ENCODE peak calls at places on chromosomes 16 and 17, in four cellular contexts. Q is WTC11, G is K562, M is HepG2. E is an unnamed sample.

GRCh38 chr16:67504190-67505021 is 21.1 kb upstream of the AGRP start:
- DNase-seq in M (peak), G (peak), Q (no peak), E (no peak)

GRCh38 chr16:28915181-28915580 is 9.9 kb downstream of the RABEP2 start:
- DNase-seq in M (no peak), G (no peak), Q (no peak), E (no peak)

GRCh38 chr16:73430138-73430537 is 382.2 kb upstream of the ZFHX3 start:
- DNase-seq in G (no peak), M (no peak), Q (no peak), E (no peak)

GRCh38 chr16:26491962-26492361 is 574.8 kb upstream of the C16orf82 start:
- DNase-seq in M (no peak), Q (no peak), G (no peak), E (no peak)

GRCh38 chr17:21381076-21381706 is 5.0 kb downstream of the KCNJ12 start:
- DNase-seq in G (no peak), M (no peak), Q (no peak), E (no peak)

GRCh38 chr17:72560303-72561247 is 439.8 kb downstream of the SOX9 start:
- DNase-seq in G (peak), Q (peak), M (peak), E (peak)

GRCh38 chr17:65459667-65460415 is 101.6 kb downstream of the AXIN2 start:
- DNase-seq in G (no peak), M (no peak), Q (no peak), E (no peak)

GRCh38 chr16:325375-326155 is 27.0 kb downstream of the AXIN1 start:
- DNase-seq in G (no peak), Q (no peak), M (no peak), E (no peak)

GRCh38 chr16:22346463-22346862 is 28.0 kb downstream of the CDR2 start:
- DNase-seq in M (no peak), G (no peak), Q (no peak), E (no peak)

GRCh38 chr17:9824094-9824493 is 1.6 kb upstream of the GLP2R start:
- DNase-seq in Q (no peak), M (no peak), G (peak), E (peak)

GRCh38 chr17:30720013-30720471 is 104.5 kb downstream of the CRLF3 start:
- DNase-seq in G (no peak), M (no peak), Q (peak), E (no peak)

GRCh38 chr17:56074366-56074765 is 78.9 kb upstream of the ANKFN1 start:
- DNase-seq in G (no peak), Q (no peak), M (no peak), E (no peak)

DNA sequence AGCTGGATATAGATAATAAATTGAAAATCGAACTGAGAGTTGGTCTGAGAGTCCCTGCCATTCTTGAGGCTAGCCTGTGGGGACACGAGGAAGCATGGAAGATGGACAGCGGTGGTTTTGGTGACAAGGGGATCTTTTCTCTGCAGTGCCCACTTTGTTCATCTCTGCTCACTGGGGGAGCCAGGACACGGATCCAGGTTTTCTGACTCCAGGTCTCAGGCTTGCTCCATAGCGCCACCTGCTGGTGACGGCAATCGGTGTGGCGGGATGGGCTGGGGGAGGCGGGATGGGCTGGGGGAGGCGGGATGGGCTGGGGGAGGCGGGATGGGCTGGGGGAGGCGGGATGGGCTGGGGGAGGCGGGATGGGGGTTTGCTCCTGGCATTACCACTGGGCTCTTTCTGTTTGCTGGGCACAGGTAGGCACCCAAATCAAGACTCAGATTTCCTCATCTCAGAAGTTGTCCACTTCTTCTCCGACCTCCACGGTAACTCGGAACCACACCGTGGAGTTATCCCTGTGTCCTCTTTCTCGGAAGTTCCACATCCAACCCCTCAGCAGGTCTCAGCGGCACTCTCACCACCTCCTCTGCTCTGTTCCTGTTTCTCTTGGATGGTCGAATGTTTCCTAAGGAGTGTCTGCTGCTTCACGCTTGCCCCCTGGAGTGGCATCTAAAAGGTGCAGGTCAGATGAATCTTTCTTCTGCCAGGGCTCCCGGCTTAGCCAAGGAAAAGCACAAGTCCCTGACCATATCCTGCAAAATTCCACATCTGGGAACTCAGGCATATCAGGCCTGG is 142.4 kb downstream of the CYLD start:
- DNase-seq in G (peak), M (peak), Q (peak), E (peak)
- TF ChIP-seq ELF4 in G (no peak), M (no peak), Q (no peak), E (no peak)

DNA sequence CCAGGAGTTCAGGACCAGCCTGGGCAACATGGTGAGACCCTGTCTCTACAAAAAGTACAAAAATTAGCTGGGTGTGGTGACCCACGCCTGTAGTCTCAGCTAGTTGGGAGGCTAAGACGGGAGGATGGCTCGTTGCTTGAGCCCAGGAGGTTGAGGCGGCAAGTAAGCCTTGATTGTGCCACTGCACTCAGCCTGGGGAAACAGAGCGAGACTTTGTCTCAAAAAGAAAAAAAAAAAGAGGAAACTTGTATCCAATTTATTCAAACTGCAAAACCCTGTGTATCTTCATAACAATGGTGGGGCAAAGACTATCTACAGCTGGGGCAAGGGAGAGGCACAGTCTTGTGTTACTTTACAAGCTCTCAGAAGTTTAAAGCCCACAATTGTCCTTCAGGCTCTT is 21.5 kb downstream of the GRB7 start:
- DNase-seq in M (no peak), G (no peak), Q (no peak), E (no peak)
- TF ChIP-seq ELF4 in M (no peak), G (no peak), Q (no peak), E (no peak)

DNA sequence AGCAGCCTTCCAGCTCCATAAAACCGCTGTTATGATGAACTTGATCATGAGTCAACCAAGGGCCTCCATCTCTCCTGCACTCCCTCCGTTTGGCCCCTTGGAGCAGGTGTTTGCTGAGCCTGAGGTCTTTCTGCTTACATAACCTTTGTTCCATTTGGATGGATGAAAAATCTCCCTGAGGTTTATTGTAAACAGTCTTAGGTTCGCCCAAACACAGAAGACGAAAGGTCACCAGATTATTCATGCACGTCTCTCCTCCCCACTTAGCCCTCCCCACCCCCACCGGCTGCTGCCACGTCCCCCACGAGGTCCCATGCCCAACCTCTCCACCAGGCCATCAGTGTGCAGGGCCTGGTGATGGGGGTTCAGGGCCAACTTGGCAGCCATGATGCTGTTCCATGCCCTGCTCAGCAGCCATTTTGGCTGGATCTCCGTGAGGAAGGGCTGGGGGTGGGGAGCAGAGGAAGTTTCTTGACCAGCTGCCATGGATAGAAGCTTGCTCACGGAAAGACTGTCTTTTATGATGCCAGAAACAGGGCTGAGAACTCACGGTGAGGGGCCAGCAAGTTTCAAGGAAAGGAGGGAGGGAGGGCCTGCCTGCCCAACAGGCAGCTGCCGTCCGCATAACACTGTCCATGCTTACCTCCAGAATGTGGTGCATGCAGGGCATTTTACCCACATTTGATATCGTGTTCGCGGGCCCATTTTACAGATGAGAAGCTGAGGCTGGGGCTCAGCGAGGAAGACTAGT is 47.8 kb upstream of the FOXF1 start:
- DNase-seq in Q (no peak), M (no peak), G (no peak), E (no peak)
- TF ChIP-seq ELF4 in Q (no peak), M (no peak), G (no peak), E (no peak)

DNA sequence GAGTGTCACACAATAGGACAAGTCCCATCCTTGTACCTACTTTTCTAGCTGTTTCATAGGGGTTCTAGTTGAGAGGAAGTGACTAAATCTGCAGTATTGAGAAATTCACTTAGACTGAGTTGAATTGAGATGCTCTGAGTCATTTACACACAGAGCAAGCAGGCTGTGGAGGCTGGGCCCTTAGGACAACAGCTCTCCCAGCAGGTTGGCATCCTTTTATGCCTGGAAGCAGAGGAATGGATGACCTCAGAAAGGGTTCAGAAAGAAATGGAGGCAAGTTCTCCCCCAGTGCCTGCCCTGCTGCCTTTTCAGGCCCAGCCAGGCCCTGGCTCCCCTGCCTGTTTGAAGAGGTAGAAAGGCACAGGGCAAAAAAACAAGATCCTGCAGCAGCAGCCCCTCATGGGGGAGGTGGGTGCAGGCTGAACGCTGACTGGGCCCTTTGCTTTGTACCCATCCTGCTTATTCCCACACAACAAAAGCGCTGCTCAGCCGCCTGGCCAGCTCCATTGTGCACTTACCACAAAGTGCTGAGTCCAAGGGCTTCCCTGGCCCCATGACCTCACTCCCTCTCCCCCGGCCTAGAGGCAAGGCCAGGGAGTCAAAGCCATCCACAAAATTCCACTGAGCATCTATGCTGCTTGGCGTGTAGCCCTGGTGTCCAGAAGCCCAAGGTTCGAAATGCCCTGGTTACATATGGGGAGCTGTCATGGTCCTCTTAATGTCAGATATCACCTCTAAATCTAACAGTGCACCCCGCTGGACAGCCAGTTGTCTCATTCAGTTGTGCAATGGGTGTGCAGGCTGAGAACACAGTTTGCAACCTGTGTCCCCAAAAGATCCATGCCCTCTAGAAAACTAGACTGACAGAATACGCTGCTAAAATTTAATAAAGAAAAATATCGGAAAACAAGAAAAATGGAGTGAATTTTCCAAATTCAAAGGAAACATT is 5.4 kb upstream of the CRYBA1 start:
- DNase-seq in Q (peak), G (no peak), M (peak), E (no peak)
- TF ChIP-seq ELF4 in Q (no peak), G (no peak), M (no peak), E (no peak)

DNA sequence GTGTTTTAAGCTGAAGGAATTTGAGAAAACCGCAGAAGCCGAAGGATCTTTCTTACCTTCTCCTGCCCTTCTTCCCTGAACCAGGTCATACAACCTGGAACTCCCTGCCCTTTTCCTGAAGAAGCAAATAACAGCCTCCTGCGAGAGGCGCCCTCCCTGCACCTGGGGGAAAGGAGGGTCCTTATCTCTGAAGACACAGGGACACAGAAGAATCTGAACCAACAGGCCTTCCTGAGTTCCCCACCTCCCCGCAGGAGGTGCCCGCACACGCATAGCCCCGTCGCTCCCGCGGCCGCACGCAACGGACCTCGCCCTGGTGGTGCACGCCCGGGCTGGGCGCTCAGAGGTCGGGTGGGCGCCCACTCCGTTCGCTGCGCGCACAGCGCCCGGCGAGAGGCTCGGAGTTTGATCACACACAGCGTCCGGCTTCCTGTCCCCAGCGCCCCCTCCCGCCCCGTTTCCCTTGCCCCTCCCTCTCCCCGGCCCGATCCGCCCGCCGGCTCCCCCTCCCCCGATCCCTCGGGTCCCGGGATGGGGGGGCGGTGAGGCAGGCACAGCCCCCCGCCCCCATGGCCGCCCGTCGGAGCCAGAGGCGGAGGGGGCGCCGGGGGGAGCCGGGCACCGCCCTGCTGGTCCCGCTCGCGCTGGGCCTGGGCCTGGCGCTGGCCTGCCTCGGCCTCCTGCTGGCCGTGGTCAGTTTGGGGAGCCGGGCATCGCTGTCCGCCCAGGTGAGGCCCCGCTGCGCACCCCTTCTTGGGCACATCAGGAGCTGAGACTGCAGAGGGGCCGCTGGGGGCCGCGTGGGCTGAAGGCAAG is at the start of gene TNFSF12:
- DNase-seq in M (no peak), G (peak), Q (peak), E (peak)
- TF ChIP-seq ELF4 in M (no peak), G (no peak), Q (no peak), E (no peak)

GRCh38 chr16:71383054-71383773 is 24.7 kb downstream of the CALB2 start:
- DNase-seq in G (no peak), Q (no peak), M (no peak), E (no peak)
- TF ChIP-seq ELF4 in G (no peak), Q (no peak), M (no peak), E (no peak)

GRCh38 chr16:4679854-4680636 is 13.3 kb upstream of the NUDT16L1 start:
- DNase-seq in M (no peak), Q (no peak), G (no peak), E (no peak)
- TF ChIP-seq ELF4 in M (no peak), Q (no peak), G (no peak), E (no peak)

DNA sequence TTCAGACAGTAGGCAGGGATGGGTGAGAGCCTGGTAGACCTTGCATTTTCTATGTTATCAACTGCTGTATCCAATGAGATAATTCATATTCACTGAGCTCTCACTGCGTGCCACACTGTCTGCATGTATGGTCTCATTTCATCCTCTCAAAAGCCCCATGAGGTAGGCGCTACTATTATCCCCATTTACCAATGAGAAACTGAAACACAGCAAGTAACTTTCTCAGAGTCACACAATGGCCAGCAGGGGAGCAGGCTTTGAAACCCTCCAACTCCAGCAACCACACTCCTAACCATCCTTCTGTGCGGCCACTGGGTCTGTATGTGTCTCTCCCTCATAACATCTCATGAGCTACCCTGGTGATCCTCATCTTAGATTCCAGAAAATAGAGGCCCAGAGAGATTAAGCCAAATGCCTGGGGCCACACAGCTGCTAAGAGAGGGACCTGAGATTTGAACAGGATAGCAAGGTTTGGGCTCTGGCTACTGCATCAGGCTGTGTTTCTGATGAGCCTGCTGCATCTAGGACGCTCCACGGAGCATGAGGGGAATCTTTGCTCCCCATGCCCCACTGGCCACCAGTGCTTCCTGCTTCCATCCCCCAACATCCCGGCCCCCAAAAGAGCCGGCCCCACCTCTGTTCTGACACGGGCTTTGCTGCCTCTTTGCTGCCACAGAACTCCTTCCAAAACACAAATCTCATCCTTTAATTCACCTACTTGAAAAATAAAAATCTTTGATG is 3.2 kb downstream of the CCR7 start:
- DNase-seq in M (no peak), Q (peak), G (no peak), E (no peak)
- TF ChIP-seq ELF4 in M (no peak), Q (no peak), G (no peak), E (no peak)

GRCh38 chr16:57108432-57108831 is 16.0 kb downstream of the CPNE2 start:
- DNase-seq in Q (no peak), M (no peak), G (no peak), E (no peak)

GRCh38 chr16:57109500-57110105 is 17.2 kb downstream of the CPNE2 start:
- DNase-seq in G (no peak), Q (no peak), M (no peak), E (no peak)

GRCh38 chr16:57107324-57107922 is 15.0 kb downstream of the CPNE2 start:
- DNase-seq in Q (no peak), M (no peak), G (no peak), E (no peak)

GRCh38 chr16:57104706-57105105 is 12.3 kb downstream of the CPNE2 start:
- DNase-seq in Q (no peak), M (no peak), G (no peak), E (no peak)

GRCh38 chr16:57106767-57107166 is 14.4 kb downstream of the CPNE2 start:
- DNase-seq in M (no peak), Q (no peak), G (no peak), E (no peak)
- TF ChIP-seq ELF4 in M (no peak), Q (no peak), G (no peak), E (no peak)

E was measured in HEK293T.